ENCODE peak calls at places on chromosome 21, in five cellular contexts. U, Y, P, E and V are unnamed samples. For H3K4me1 and H3K9me3, the result is how much of the 10 kb centered on the place peaks cover.

GRCh38 chr21:29436143-29436542 is 137.4 kb downstream of the BACH1 start:
- DNase-seq in U (peak), Y (peak), P (no peak), E (no peak), V (peak)

GRCh38 chr21:31885146-31885545 is 12.3 kb downstream of the HUNK start:
- DNase-seq in U (no peak), Y (no peak), P (no peak), E (no peak), V (no peak)

GRCh38 chr21:25708467-25709065 is 26.1 kb downstream of the ATP5PF start:
- DNase-seq in U (peak), Y (peak), P (peak), E (peak), V (peak)

GRCh38 chr21:22351076-22351475 is 1352.9 kb downstream of the NCAM2 start:
- DNase-seq in U (no peak), Y (no peak), P (no peak), E (no peak), V (no peak)

GRCh38 chr21:45993210-45994085 is 11.9 kb downstream of the COL6A1 start:
- DNase-seq in U (no peak), Y (no peak), P (no peak), E (peak), V (peak)

GRCh38 chr21:38741976-38742309 is 63.8 kb upstream of the ETS2 start:
- DNase-seq in U (no peak), Y (no peak), P (no peak), E (no peak), V (no peak)

GRCh38 chr21:31347435-31348032 is 3.5 kb upstream of the TIAM1 start:
- DNase-seq in U (no peak), Y (no peak), P (no peak), E (no peak), V (no peak)

GRCh38 chr21:44499631-44500030 is 40.4 kb downstream of the KRTAP10-1 start:
- DNase-seq in U (no peak), Y (no peak), P (no peak), E (no peak), V (no peak)

GRCh38 chr21:39208624-39209333 is 25.5 kb upstream of the PSMG1 start:
- DNase-seq in U (no peak), Y (no peak), P (no peak), E (no peak), V (no peak)

GRCh38 chr21:31107871-31108270 is 69.6 kb upstream of the KRTAP19-8 start:
- DNase-seq in U (no peak), Y (no peak), P (no peak), E (no peak), V (no peak)

GRCh38 chr21:27647921-27648320 is 681.0 kb upstream of the ADAMTS5 start:
- DNase-seq in U (no peak), Y (no peak), P (no peak), E (no peak), V (no peak)

DNA sequence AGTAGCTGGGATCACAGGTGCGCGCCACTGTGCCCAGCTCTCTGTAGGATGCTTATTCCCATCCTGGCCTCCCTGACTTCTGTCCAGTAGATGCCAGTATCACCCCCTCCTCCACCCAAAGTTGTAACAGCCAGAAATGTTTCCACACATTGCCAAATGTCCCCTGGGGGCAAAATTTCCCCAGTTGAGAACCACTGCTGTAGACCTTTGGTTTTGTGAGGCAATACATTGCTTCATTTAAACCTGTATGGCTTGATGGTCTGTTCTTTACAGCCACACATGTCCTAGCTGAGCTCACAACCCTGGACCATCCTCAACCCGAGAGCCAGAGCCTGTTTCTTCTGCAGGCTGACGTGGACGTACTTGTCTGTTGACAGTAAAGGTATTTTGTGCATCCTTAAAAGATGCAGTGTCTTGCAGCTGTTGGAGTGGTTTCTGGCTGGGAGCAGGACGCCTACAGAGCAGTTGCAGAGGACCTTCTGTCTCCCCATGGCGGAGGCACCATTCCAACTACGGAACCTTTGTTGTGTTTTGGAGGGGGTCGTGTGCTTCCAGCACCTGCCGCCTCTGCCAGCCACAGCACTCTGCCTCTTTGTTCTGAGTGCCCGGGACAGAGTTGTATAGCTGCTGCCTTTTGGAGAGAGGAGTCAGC is 26.6 kb downstream of the DOP1B start:
- DNase-seq in U (no peak), Y (no peak), P (no peak), E (no peak), V (no peak)
- H3K4me3 ChIP-seq in U (no peak), Y (no peak), P (no peak), E (no peak), V (no peak)

GRCh38 chr21:33948096-33948950 is 32.7 kb upstream of the ATP5PO start:
- DNase-seq in U (peak), Y (peak), P (peak), E (peak), V (peak)
- H3K4me1 ChIP-seq in U (under half), Y (half or more), P (under half), E (under half), V (half or more)

DNA sequence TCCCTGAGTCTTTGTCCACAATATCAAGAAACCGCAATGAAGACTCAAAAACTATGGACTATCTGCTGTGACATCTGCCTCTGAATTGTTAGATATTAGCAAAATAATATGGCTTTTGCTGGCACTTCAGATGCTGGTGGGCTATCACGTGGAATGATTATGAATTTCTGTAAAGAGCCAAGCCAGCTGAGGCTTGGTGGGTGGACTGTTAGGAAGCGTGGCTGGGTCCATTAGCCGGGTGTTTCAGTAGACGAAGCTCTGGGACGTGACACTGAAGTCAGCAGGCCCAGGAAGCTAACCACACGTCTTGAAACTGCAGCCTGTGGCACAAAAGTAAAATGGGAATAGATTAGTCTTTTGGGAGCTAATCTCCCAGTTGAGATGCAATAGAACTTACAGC is 780.0 kb upstream of the TPTE start:
- DNase-seq in U (no peak), Y (no peak), P (no peak), E (no peak), V (no peak)
- H3K9me3 ChIP-seq in U (under half), Y (under half), P (under half), E (under half), V (half or more)

DNA sequence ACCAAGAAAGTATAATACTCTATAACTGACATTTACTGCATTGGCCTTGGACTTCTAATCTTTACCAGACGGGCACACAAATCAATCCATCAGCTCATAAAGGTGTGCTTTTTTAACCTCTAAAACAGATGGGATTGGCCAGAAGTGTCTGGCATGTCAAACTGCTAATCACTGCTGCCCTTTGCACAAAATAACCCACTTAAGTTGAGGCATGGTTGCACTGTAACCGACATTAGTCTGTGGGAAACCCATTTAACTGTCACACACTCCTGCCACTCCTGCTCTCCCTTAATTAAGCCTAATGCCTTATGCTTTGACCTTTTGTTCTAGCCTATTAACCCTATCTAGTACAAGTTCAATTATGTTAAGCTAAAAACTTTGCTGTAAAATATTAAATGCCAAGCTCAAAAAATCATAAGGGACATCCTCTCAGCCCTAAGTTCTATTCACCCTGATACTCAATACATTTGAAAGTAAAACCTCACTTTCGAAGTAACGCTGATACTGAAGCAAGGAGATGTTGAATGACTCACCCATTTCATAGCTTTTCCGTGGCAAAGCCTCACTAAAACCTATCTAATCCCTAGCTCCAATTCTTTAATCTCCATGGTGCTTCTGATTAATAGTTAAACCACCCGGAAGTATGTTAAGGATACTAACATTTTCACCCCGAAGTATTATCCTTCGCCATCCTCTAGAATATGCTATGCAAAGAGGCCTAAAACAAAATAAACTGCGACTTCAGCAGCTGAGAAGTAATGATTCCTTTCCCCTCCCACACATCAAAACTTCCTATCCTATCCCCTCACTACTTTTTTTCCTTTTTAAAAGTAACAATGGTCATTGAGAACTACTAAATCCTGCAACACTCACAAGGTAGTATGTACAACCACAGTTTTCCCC is 12.9 kb downstream of the NRIP1 start:
- DNase-seq in U (peak), Y (no peak), P (no peak), E (no peak), V (no peak)
- H3K4me3 ChIP-seq in U (no peak), Y (no peak), P (no peak), E (no peak), V (peak)

DNA sequence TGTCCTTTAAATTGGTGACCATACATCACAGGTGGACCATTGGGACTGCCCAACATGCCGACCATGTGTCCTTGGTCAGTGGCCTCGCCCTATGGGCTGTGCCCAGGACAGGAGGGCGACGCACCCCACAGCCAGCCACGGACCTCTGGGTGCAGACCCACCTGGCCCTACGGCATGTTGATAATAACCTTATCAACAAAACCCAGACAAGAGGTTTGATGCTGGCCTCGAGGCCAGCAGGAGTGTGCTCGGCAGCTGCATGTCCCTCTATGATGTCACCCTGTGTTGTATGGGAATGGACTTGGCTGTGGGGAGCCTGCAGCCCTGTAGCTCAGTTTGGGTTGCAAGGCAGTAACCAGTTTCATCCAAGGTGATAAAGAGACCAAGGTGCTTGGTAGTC is 32.1 kb downstream of the SLC37A1 start:
- DNase-seq in U (no peak), Y (no peak), P (no peak), E (no peak), V (no peak)
- H3K4me1 ChIP-seq in U (under half), Y (under half), P (under half), E (under half), V (under half)

GRCh38 chr21:34924194-34924593 is 124.9 kb downstream of the RUNX1 start:
- DNase-seq in U (no peak), Y (no peak), P (no peak), E (no peak), V (no peak)
- H3K9me3 ChIP-seq in U (under half), Y (under half), P (under half), E (under half), V (under half)

GRCh38 chr21:34076835-34077234 is 3.5 kb downstream of the MRPS6 start:
- DNase-seq in U (no peak), Y (no peak), P (no peak), E (no peak), V (no peak)
- H3K4me3 ChIP-seq in U (no peak), Y (no peak), P (no peak), E (no peak), V (peak)

DNA sequence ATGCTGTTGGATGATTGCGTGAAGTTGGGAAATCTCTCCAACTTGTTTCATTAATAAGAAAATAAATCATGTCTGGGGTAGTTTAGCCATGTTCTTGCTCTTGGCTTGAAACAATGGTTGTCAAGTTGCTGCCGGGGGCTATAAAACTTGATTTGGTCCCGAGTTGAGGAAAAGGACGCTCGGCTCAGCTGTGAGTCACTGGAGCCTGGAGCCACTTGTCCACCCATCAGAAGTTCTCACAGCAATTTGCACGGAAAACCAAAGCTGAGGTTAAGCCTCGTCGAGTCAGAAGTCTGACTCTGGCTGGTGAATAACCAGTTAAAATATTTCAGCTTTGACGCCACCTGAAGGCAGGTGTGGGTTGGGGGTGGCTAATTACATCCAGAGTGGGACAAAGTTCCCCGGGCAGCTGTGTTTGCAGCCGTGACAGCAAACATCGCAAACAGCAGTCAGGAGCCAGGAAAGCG is 19.7 kb upstream of the RIPK4 start:
- DNase-seq in U (peak), Y (no peak), P (no peak), E (no peak), V (no peak)
- H3K4me1 ChIP-seq in U (under half), Y (under half), P (under half), E (under half), V (under half)

DNA sequence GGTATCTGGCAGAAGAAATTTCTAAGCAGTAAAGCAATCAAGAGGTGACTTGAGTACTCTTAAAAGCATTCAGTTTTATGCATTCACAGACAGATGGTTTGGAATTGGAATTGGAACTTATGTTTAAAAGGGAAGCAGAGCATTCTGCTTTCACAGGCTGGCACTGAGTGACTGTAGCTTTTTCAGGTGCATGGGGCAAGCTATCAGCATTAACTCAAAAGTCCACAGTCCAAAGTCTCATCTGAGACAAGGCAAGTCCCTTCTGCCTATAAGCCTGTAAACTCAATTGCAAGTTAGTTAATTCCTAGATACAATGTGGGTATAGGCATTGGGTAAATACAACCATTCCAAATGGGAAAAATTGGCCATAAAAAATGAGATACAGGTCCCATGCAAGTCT is 1620.3 kb downstream of the MRPL39 start:
- DNase-seq in U (no peak), Y (no peak), P (no peak), E (no peak), V (no peak)
- H3K9me3 ChIP-seq in U (under half), Y (under half), P (under half), E (under half), V (under half)